ENCODE peak calls at places on chromosomes 1 and 21, in five cellular contexts. One of them, this sample, is unnamed.

GRCh38 chr1:5578690-5579089 is 413.5 kb downstream of the NPHP4 start:
- DNase-seq in breast epithelium: no peak
- DNase-seq in upper lobe of left lung: no peak
- DNase-seq in K562: no peak
- DNase-seq in stomach: peak
- DNase-seq in this sample: no peak

GRCh38 chr1:79193211-79194079 is 186.9 kb upstream of the ADGRL4 start:
- DNase-seq in breast epithelium: no peak
- DNase-seq in stomach: no peak
- DNase-seq in K562: no peak
- DNase-seq in upper lobe of left lung: no peak
- DNase-seq in this sample: no peak

GRCh38 chr1:19336543-19336942 is 24.4 kb downstream of the SLC66A1 start:
- DNase-seq in K562: no peak
- DNase-seq in breast epithelium: no peak
- DNase-seq in upper lobe of left lung: no peak
- DNase-seq in stomach: no peak
- DNase-seq in this sample: no peak

GRCh38 chr1:6144622-6145021 is 35.5 kb downstream of the CHD5 start:
- DNase-seq in K562: no peak
- DNase-seq in upper lobe of left lung: no peak
- DNase-seq in breast epithelium: no peak
- DNase-seq in stomach: no peak
- DNase-seq in this sample: no peak

GRCh38 chr1:107198581-107198980 is 57.7 kb downstream of the NTNG1 start:
- DNase-seq in upper lobe of left lung: no peak
- DNase-seq in stomach: no peak
- DNase-seq in breast epithelium: no peak
- DNase-seq in K562: no peak
- DNase-seq in this sample: no peak

GRCh38 chr1:24688621-24689195 is 45.6 kb downstream of the SRRM1 start:
- DNase-seq in upper lobe of left lung: no peak
- DNase-seq in breast epithelium: peak
- DNase-seq in stomach: peak
- DNase-seq in K562: peak
- DNase-seq in this sample: peak

GRCh38 chr1:29002792-29003191 is 88.4 kb downstream of the EPB41 start:
- DNase-seq in upper lobe of left lung: no peak
- DNase-seq in K562: no peak
- DNase-seq in stomach: no peak
- DNase-seq in breast epithelium: no peak
- DNase-seq in this sample: no peak

GRCh38 chr1:227255086-227255732 is 63.1 kb downstream of the CDC42BPA start:
- DNase-seq in breast epithelium: no peak
- DNase-seq in K562: no peak
- DNase-seq in stomach: no peak
- DNase-seq in upper lobe of left lung: no peak
- DNase-seq in this sample: no peak

GRCh38 chr1:243216741-243217140 is 38.3 kb downstream of the CEP170 start:
- DNase-seq in stomach: no peak
- DNase-seq in breast epithelium: no peak
- DNase-seq in K562: no peak
- DNase-seq in upper lobe of left lung: no peak
- DNase-seq in this sample: no peak

GRCh38 chr1:200877839-200878551 is 5.2 kb downstream of the GPR25 start:
- DNase-seq in K562: no peak
- DNase-seq in upper lobe of left lung: no peak
- DNase-seq in stomach: no peak
- DNase-seq in breast epithelium: no peak
- DNase-seq in this sample: no peak

GRCh38 chr1:53326088-53326597 is 1.7 kb downstream of the LRP8 start:
- DNase-seq in stomach: peak
- DNase-seq in K562: peak
- DNase-seq in upper lobe of left lung: peak
- DNase-seq in breast epithelium: peak
- DNase-seq in this sample: peak

GRCh38 chr1:24465099-24465498 is 37.5 kb upstream of the RCAN3 start:
- DNase-seq in K562: no peak
- DNase-seq in stomach: no peak
- DNase-seq in upper lobe of left lung: no peak
- DNase-seq in breast epithelium: no peak
- DNase-seq in this sample: no peak

GRCh38 chr1:201448981-201449380 is 20.0 kb downstream of the PHLDA3 start:
- DNase-seq in breast epithelium: no peak
- DNase-seq in upper lobe of left lung: no peak
- DNase-seq in stomach: no peak
- DNase-seq in K562: no peak
- DNase-seq in this sample: no peak

GRCh38 chr1:41312991-41313645 is 48.1 kb upstream of the FOXO6 start:
- DNase-seq in breast epithelium: no peak
- DNase-seq in stomach: no peak
- DNase-seq in K562: no peak
- DNase-seq in upper lobe of left lung: no peak
- DNase-seq in this sample: no peak

GRCh38 chr1:199182151-199182843 is 543.5 kb downstream of the PTPRC start:
- DNase-seq in K562: no peak
- DNase-seq in breast epithelium: no peak
- DNase-seq in stomach: no peak
- DNase-seq in upper lobe of left lung: no peak
- DNase-seq in this sample: no peak

GRCh38 chr21:26082549-26082948 is 88.0 kb downstream of the APP start:
- DNase-seq in stomach: no peak
- DNase-seq in K562: no peak
- DNase-seq in breast epithelium: no peak
- DNase-seq in upper lobe of left lung: no peak
- DNase-seq in this sample: no peak

GRCh38 chr21:36145259-36145658 is 10.4 kb downstream of the CBR3 start:
- DNase-seq in upper lobe of left lung: no peak
- DNase-seq in stomach: no peak
- DNase-seq in breast epithelium: no peak
- DNase-seq in K562: no peak
- DNase-seq in this sample: no peak

GRCh38 chr1:169105434-169106094 is 926 bp upstream of the ATP1B1 start:
- DNase-seq in K562: peak
- DNase-seq in breast epithelium: peak
- DNase-seq in stomach: peak
- DNase-seq in upper lobe of left lung: peak
- DNase-seq in this sample: peak

GRCh38 chr1:116879478-116880133 is 30.1 kb upstream of the PTGFRN start:
- DNase-seq in breast epithelium: no peak
- DNase-seq in upper lobe of left lung: peak
- DNase-seq in K562: no peak
- DNase-seq in stomach: peak
- DNase-seq in this sample: no peak

GRCh38 chr1:70537788-70538187 is 126.7 kb downstream of the CTH start:
- DNase-seq in upper lobe of left lung: no peak
- DNase-seq in stomach: no peak
- DNase-seq in K562: no peak
- DNase-seq in breast epithelium: no peak
- DNase-seq in this sample: no peak

GRCh38 chr21:34365794-34366193 is 2.0 kb downstream of the KCNE2 start:
- DNase-seq in stomach: peak
- DNase-seq in breast epithelium: no peak
- DNase-seq in K562: no peak
- DNase-seq in upper lobe of left lung: no peak
- DNase-seq in this sample: no peak

GRCh38 chr1:47174621-47175020 is 15.2 kb downstream of the PDZK1IP1 start:
- DNase-seq in upper lobe of left lung: no peak
- DNase-seq in stomach: peak
- DNase-seq in breast epithelium: no peak
- DNase-seq in K562: no peak
- DNase-seq in this sample: no peak

GRCh38 chr1:61842863-61843514 is 100.7 kb downstream of the PATJ start:
- DNase-seq in breast epithelium: no peak
- DNase-seq in stomach: no peak
- DNase-seq in K562: no peak
- DNase-seq in upper lobe of left lung: no peak
- DNase-seq in this sample: no peak

GRCh38 chr1:243917177-243917862 is 67.3 kb upstream of the AKT3 start:
- DNase-seq in K562: no peak
- DNase-seq in upper lobe of left lung: peak
- DNase-seq in breast epithelium: no peak
- DNase-seq in stomach: no peak
- DNase-seq in this sample: peak

GRCh38 chr1:98098473-98098872 is 177.6 kb upstream of the DPYD start:
- DNase-seq in breast epithelium: no peak
- DNase-seq in upper lobe of left lung: no peak
- DNase-seq in stomach: no peak
- DNase-seq in K562: no peak
- DNase-seq in this sample: no peak

GRCh38 chr1:214808845-214809460 is 206.0 kb downstream of the CENPF start:
- DNase-seq in K562: no peak
- DNase-seq in upper lobe of left lung: no peak
- DNase-seq in breast epithelium: no peak
- DNase-seq in stomach: no peak
- DNase-seq in this sample: no peak

GRCh38 chr1:53365405-53366063 is 37.7 kb upstream of the LRP8 start:
- DNase-seq in breast epithelium: peak
- DNase-seq in stomach: peak
- DNase-seq in K562: no peak
- DNase-seq in upper lobe of left lung: peak
- DNase-seq in this sample: no peak

GRCh38 chr1:214941061-214941460 is 141.5 kb upstream of the KCNK2 start:
- DNase-seq in breast epithelium: no peak
- DNase-seq in upper lobe of left lung: no peak
- DNase-seq in K562: no peak
- DNase-seq in stomach: no peak
- DNase-seq in this sample: no peak

GRCh38 chr1:221039616-221040015 is 160.4 kb downstream of the HLX start:
- DNase-seq in upper lobe of left lung: no peak
- DNase-seq in stomach: no peak
- DNase-seq in breast epithelium: no peak
- DNase-seq in K562: no peak
- DNase-seq in this sample: no peak

GRCh38 chr1:37946703-37947360 is at the start of gene INPP5B:
- DNase-seq in stomach: peak
- DNase-seq in upper lobe of left lung: peak
- DNase-seq in breast epithelium: peak
- DNase-seq in K562: peak
- DNase-seq in this sample: peak

GRCh38 chr21:30831194-30831765 is 1.7 kb upstream of the KRTAP7-1 start:
- DNase-seq in K562: peak
- DNase-seq in stomach: no peak
- DNase-seq in breast epithelium: no peak
- DNase-seq in upper lobe of left lung: no peak
- DNase-seq in this sample: peak

GRCh38 chr21:30829659-30830058 is at the start of gene KRTAP7-1:
- DNase-seq in upper lobe of left lung: no peak
- DNase-seq in breast epithelium: no peak
- DNase-seq in K562: no peak
- DNase-seq in stomach: no peak
- DNase-seq in this sample: no peak
- TF ChIP-seq POLR2AphosphoS5 in upper lobe of left lung: no peak
- TF ChIP-seq POLR2AphosphoS5 in breast epithelium: no peak
- TF ChIP-seq POLR2AphosphoS5 in K562: no peak
- TF ChIP-seq POLR2AphosphoS5 in stomach: no peak
- TF ChIP-seq POLR2AphosphoS5 in this sample: no peak

DNA sequence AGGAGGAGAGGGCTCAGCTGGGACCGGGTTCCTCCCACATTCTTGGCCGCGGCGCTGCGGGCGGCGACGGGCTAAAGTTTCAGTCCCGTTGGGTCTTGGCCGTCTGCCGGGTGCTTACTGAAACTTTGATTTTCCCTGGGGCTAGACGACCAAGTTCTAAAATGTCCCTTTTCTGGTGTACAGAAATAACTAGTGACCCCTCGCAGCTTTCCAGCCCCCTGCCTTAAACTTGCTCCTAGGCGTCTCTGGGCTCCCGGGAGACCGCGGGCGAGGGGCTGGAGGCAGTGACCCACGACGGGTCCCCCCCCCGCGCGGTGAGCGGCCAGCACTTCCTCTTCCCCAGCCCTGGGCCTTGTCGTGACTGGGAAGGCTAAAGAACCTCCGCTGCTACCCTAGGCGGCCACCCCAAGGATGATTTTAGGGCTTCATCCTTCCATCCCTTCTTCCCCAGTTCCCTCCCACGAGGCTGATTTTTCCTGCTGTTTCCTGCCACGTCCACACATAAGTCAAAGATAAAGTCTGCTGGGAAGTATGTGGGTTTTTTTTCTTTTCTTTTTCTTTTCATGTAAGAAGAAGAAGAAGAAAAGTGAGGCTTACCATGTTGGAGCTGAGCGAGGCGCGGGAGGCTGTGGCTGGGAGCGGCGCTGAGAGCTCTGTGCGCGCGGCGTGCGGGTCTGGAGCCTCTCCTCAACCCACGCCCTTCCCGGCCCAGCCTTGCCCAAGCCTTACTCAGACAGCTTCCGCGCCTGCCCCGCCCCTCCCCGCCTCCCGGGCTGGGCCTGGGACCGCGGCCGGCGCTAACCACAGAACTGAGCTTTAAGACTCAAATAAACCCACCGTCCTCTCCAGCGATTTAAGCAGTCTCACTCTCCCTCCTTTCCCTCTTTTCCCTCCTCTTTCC is at the start of gene S100A11:
- DNase-seq in K562: peak
- DNase-seq in upper lobe of left lung: peak
- DNase-seq in breast epithelium: peak
- DNase-seq in stomach: peak
- DNase-seq in this sample: peak
- TF ChIP-seq POLR2A in K562: peak
- TF ChIP-seq POLR2A in upper lobe of left lung: peak
- TF ChIP-seq POLR2A in breast epithelium: peak
- TF ChIP-seq POLR2A in stomach: no peak
- TF ChIP-seq POLR2A in this sample: peak

DNA sequence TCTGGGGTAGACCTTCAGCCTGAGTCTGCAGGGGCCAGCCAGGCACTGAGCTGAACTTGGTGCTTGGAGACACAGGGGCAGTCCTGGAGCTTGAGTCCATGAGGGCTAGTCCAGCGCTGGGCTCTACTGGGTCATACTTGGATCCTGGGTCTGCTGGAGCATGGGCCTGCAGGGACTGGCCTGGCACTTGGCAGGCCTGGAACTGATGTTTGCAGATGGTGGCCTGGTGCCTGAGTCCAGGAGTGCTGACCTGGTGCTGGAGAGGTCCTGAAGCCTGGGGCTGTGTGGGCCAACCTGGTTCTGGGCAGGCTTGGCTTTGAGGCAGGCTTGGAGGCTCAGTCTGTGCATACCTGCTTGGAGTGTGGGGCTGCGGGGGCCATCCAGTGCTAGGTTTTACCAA is 143.4 kb upstream of the DSCAM start:
- DNase-seq in upper lobe of left lung: peak
- DNase-seq in K562: no peak
- DNase-seq in stomach: no peak
- DNase-seq in breast epithelium: no peak
- DNase-seq in this sample: no peak
- TF ChIP-seq POLR2AphosphoS5 in upper lobe of left lung: no peak
- TF ChIP-seq POLR2AphosphoS5 in K562: no peak
- TF ChIP-seq POLR2AphosphoS5 in stomach: no peak
- TF ChIP-seq POLR2AphosphoS5 in breast epithelium: no peak
- TF ChIP-seq POLR2AphosphoS5 in this sample: no peak

DNA sequence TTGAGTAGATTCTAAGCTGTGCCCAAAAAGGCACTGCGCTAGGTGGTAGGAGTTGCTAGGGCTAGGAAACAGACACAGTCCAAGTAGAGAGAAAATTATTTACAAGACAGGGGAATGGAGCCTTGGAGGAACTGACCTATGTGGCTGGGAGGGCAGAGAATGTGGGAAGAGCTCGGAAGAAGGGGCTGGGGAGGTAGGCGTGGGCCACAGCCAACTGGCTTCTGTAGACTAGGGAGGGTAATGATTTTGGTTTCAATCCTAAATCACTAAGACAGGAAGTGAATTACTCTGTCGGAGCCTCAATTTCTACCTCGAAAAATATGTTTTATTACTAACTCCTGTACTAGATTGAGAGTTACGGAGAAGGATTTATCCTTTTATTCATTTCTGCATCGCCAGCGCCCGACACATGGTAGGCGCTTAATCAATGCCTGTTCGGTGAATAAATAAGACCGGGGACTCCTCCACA is 520 bp upstream of the DDI2 start:
- DNase-seq in stomach: no peak
- DNase-seq in K562: no peak
- DNase-seq in upper lobe of left lung: no peak
- DNase-seq in breast epithelium: no peak
- DNase-seq in this sample: no peak
- TF ChIP-seq POLR2A in stomach: no peak
- TF ChIP-seq POLR2A in K562: no peak
- TF ChIP-seq POLR2A in upper lobe of left lung: no peak
- TF ChIP-seq POLR2A in breast epithelium: no peak
- TF ChIP-seq POLR2A in this sample: no peak